ENCODE peak calls at places on chromosomes 13 and 19, in seven cellular contexts. One of them, this sample, is unnamed.

GRCh38 chr19:30411714-30412113 is 39.5 kb downstream of the ZNF536 start:
- DNase-seq in cardiac fibroblast: no peak
- DNase-seq in H9: no peak
- DNase-seq in AG09309: no peak
- DNase-seq in left lung: no peak
- DNase-seq in heart left ventricle: no peak
- DNase-seq in B cell: no peak
- DNase-seq in this sample: no peak

GRCh38 chr19:524062-524674 is 7.4 kb upstream of the CDC34 start:
- DNase-seq in AG09309: no peak
- DNase-seq in left lung: no peak
- DNase-seq in heart left ventricle: peak
- DNase-seq in cardiac fibroblast: peak
- DNase-seq in H9: no peak
- DNase-seq in B cell: no peak
- DNase-seq in this sample: no peak

GRCh38 chr13:91017031-91017668 is 330.3 kb upstream of the MIR17HG start:
- DNase-seq in B cell: peak
- DNase-seq in left lung: no peak
- DNase-seq in AG09309: no peak
- DNase-seq in cardiac fibroblast: peak
- DNase-seq in H9: peak
- DNase-seq in heart left ventricle: no peak
- DNase-seq in this sample: no peak

GRCh38 chr13:104008571-104009435 is 942.6 kb upstream of the SLC10A2 start:
- DNase-seq in AG09309: no peak
- DNase-seq in cardiac fibroblast: peak
- DNase-seq in B cell: no peak
- DNase-seq in H9: no peak
- DNase-seq in heart left ventricle: no peak
- DNase-seq in left lung: no peak
- DNase-seq in this sample: no peak

GRCh38 chr13:100149389-100149788 is 60.5 kb downstream of the PCCA start:
- DNase-seq in cardiac fibroblast: no peak
- DNase-seq in H9: no peak
- DNase-seq in heart left ventricle: no peak
- DNase-seq in B cell: no peak
- DNase-seq in AG09309: no peak
- DNase-seq in left lung: no peak
- DNase-seq in this sample: no peak

GRCh38 chr19:32131037-32131436 is 214.4 kb upstream of the ZNF507 start:
- DNase-seq in heart left ventricle: no peak
- DNase-seq in AG09309: no peak
- DNase-seq in left lung: no peak
- DNase-seq in H9: no peak
- DNase-seq in cardiac fibroblast: no peak
- DNase-seq in B cell: no peak
- DNase-seq in this sample: no peak

GRCh38 chr13:61414136-61414535 is 1.5 kb downstream of the PCDH20 start:
- DNase-seq in B cell: no peak
- DNase-seq in left lung: no peak
- DNase-seq in H9: no peak
- DNase-seq in AG09309: no peak
- DNase-seq in cardiac fibroblast: no peak
- DNase-seq in heart left ventricle: no peak
- DNase-seq in this sample: no peak

GRCh38 chr19:632228-633067 is 889 bp downstream of the POLRMT start:
- DNase-seq in H9: peak
- DNase-seq in cardiac fibroblast: peak
- DNase-seq in B cell: no peak
- DNase-seq in left lung: no peak
- DNase-seq in AG09309: no peak
- DNase-seq in heart left ventricle: no peak
- DNase-seq in this sample: no peak

GRCh38 chr13:54162069-54162468 is 1133.5 kb downstream of the OLFM4 start:
- DNase-seq in cardiac fibroblast: no peak
- DNase-seq in B cell: no peak
- DNase-seq in H9: peak
- DNase-seq in left lung: no peak
- DNase-seq in heart left ventricle: no peak
- DNase-seq in AG09309: no peak
- DNase-seq in this sample: no peak

GRCh38 chr19:952680-953500 is 27.1 kb downstream of the ARID3A start:
- DNase-seq in B cell: no peak
- DNase-seq in heart left ventricle: no peak
- DNase-seq in left lung: no peak
- DNase-seq in cardiac fibroblast: peak
- DNase-seq in H9: no peak
- DNase-seq in AG09309: no peak
- DNase-seq in this sample: no peak

GRCh38 chr19:11164879-11165406 is 9.4 kb upstream of the SPC24 start:
- DNase-seq in heart left ventricle: peak
- DNase-seq in cardiac fibroblast: peak
- DNase-seq in B cell: no peak
- DNase-seq in left lung: peak
- DNase-seq in H9: no peak
- DNase-seq in AG09309: peak
- DNase-seq in this sample: no peak

GRCh38 chr13:20995245-20995829 is 66.0 kb downstream of the LATS2 start:
- DNase-seq in B cell: no peak
- DNase-seq in AG09309: no peak
- DNase-seq in H9: peak
- DNase-seq in heart left ventricle: no peak
- DNase-seq in left lung: no peak
- DNase-seq in cardiac fibroblast: no peak
- DNase-seq in this sample: no peak

GRCh38 chr19:16903347-16903746 is 14.5 kb downstream of the F2RL3 start:
- DNase-seq in H9: no peak
- DNase-seq in cardiac fibroblast: no peak
- DNase-seq in heart left ventricle: no peak
- DNase-seq in left lung: no peak
- DNase-seq in B cell: no peak
- DNase-seq in AG09309: no peak
- DNase-seq in this sample: no peak

GRCh38 chr13:59416561-59416960 is 747.2 kb downstream of the DIAPH3 start:
- DNase-seq in AG09309: no peak
- DNase-seq in left lung: no peak
- DNase-seq in cardiac fibroblast: no peak
- DNase-seq in B cell: no peak
- DNase-seq in H9: no peak
- DNase-seq in heart left ventricle: no peak
- DNase-seq in this sample: no peak

GRCh38 chr19:55232284-55232597 is 3.7 kb upstream of the TMEM86B start:
- DNase-seq in heart left ventricle: no peak
- DNase-seq in B cell: no peak
- DNase-seq in left lung: no peak
- DNase-seq in AG09309: no peak
- DNase-seq in H9: no peak
- DNase-seq in cardiac fibroblast: no peak
- DNase-seq in this sample: no peak

GRCh38 chr19:12581100-12581499 is 29.5 kb downstream of the ZNF490 start:
- DNase-seq in AG09309: no peak
- DNase-seq in B cell: no peak
- DNase-seq in H9: no peak
- DNase-seq in heart left ventricle: no peak
- DNase-seq in cardiac fibroblast: no peak
- DNase-seq in left lung: no peak
- DNase-seq in this sample: no peak

DNA sequence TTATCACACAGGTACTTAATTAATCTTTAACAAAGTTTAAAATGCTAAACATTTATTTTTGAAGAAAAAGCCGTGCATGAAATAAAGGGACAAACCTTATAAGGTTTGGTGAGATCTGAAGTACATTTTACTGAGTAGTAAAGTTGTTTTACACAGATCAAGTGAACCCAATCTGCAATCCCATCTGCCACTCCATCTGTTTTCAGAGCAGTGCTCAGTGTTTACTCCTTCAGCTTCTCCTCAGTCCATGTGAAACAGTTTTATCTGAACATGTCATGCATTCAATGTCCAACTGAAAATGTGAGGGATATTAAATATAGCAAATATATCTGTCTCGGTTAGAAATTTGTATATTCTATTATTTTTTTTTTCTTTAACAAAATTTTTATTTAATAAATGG is 166.8 kb downstream of the MAB21L1 start:
- DNase-seq in left lung: no peak
- DNase-seq in B cell: no peak
- DNase-seq in heart left ventricle: no peak
- DNase-seq in cardiac fibroblast: no peak
- DNase-seq in AG09309: no peak
- DNase-seq in H9: no peak
- DNase-seq in this sample: no peak
- TF ChIP-seq CTCF in left lung: no peak
- TF ChIP-seq CTCF in B cell: no peak
- TF ChIP-seq CTCF in heart left ventricle: no peak
- TF ChIP-seq CTCF in cardiac fibroblast: no peak
- TF ChIP-seq CTCF in AG09309: no peak
- TF ChIP-seq CTCF in H9: no peak
- TF ChIP-seq CTCF in this sample: no peak

DNA sequence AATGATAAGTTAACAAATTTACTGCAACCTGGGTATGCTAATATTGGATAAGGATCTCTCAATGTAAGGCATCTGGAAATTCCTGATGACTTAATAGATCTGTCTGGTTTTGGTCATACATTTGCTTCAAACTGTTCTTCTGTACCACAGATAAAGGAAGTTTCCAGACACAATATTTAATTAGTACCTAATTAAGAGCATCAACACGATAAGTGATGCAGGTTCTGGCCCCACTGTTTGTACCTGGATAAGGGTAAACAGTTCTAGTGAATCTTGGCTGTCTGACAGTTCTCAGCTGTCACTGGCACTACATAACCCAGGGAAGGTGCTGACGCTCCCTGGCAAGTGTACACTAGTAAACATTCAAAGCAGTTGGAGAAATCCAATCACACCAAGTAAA is 165.6 kb downstream of the MZT1 start:
- DNase-seq in left lung: no peak
- DNase-seq in cardiac fibroblast: no peak
- DNase-seq in AG09309: no peak
- DNase-seq in heart left ventricle: no peak
- DNase-seq in B cell: no peak
- DNase-seq in H9: no peak
- DNase-seq in this sample: no peak
- TF ChIP-seq CTCF in left lung: no peak
- TF ChIP-seq CTCF in cardiac fibroblast: no peak
- TF ChIP-seq CTCF in AG09309: no peak
- TF ChIP-seq CTCF in heart left ventricle: no peak
- TF ChIP-seq CTCF in B cell: no peak
- TF ChIP-seq CTCF in H9: no peak
- TF ChIP-seq CTCF in this sample: no peak

GRCh38 chr19:49431330-49431749 is 6.2 kb downstream of the GFY start:
- DNase-seq in H9: no peak
- DNase-seq in heart left ventricle: no peak
- DNase-seq in left lung: no peak
- DNase-seq in B cell: no peak
- DNase-seq in cardiac fibroblast: no peak
- DNase-seq in AG09309: no peak
- DNase-seq in this sample: no peak

GRCh38 chr19:49432141-49433073 is 7.2 kb downstream of the GFY start:
- DNase-seq in H9: peak
- DNase-seq in B cell: no peak
- DNase-seq in left lung: no peak
- DNase-seq in heart left ventricle: no peak
- DNase-seq in AG09309: no peak
- DNase-seq in cardiac fibroblast: no peak
- DNase-seq in this sample: no peak

GRCh38 chr19:49430172-49430677 is 5.0 kb downstream of the GFY start:
- DNase-seq in H9: no peak
- DNase-seq in AG09309: no peak
- DNase-seq in cardiac fibroblast: no peak
- DNase-seq in B cell: no peak
- DNase-seq in left lung: no peak
- DNase-seq in heart left ventricle: no peak
- DNase-seq in this sample: no peak

GRCh38 chr19:49428547-49429451 is 3.6 kb downstream of the GFY start:
- DNase-seq in cardiac fibroblast: no peak
- DNase-seq in left lung: no peak
- DNase-seq in B cell: no peak
- DNase-seq in AG09309: no peak
- DNase-seq in H9: no peak
- DNase-seq in heart left ventricle: no peak
- DNase-seq in this sample: no peak

GRCh38 chr19:49430678-49431329 is 5.6 kb downstream of the GFY start:
- DNase-seq in H9: no peak
- DNase-seq in cardiac fibroblast: no peak
- DNase-seq in left lung: no peak
- DNase-seq in B cell: no peak
- DNase-seq in heart left ventricle: no peak
- DNase-seq in AG09309: no peak
- DNase-seq in this sample: no peak
- TF ChIP-seq CTCF in H9: peak
- TF ChIP-seq CTCF in cardiac fibroblast: peak
- TF ChIP-seq CTCF in left lung: peak
- TF ChIP-seq CTCF in B cell: peak
- TF ChIP-seq CTCF in heart left ventricle: no peak
- TF ChIP-seq CTCF in AG09309: peak
- TF ChIP-seq CTCF in this sample: no peak

DNA sequence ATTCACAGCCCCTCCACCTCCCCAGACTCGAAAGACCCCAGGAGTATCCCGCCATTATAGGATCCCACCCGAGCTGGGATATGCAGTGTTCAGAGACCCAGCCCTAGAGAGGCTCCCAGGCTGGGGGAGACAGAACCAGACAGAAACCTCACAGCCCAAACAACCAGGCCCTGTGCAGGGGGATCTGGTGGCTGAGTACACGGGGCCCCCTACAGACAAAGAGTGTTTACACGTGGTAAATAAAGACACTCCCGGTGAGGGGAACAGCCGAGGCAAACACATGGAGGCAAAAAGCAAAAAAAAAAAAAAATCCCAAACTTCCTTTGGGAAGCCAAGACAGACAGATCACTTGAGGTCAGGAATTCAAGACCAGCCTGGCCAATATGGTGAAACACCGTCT is 25.1 kb downstream of the TINCR start:
- DNase-seq in left lung: no peak
- DNase-seq in cardiac fibroblast: peak
- DNase-seq in H9: no peak
- DNase-seq in AG09309: no peak
- DNase-seq in B cell: no peak
- DNase-seq in heart left ventricle: no peak
- DNase-seq in this sample: no peak
- TF ChIP-seq CTCF in left lung: no peak
- TF ChIP-seq CTCF in cardiac fibroblast: no peak
- TF ChIP-seq CTCF in H9: peak
- TF ChIP-seq CTCF in AG09309: no peak
- TF ChIP-seq CTCF in B cell: no peak
- TF ChIP-seq CTCF in heart left ventricle: no peak
- TF ChIP-seq CTCF in this sample: no peak

This sample was measured in CD14-positive monocyte.